ENCODE peak calls at places on chromosome 2, in eight cellular contexts. One of them, this sample, is unnamed.

GRCh38 chr2:182866095-182866460 is 359 bp downstream of the FRZB start:
- DNase-seq in activated T-helper 1 cell treated with Interleukin-2 at 50 U/mL for 16 hours: no peak
- DNase-seq in psoas muscle: peak
- DNase-seq in IMR-90: no peak
- DNase-seq in posterior vena cava: no peak
- DNase-seq in activated CD8-positive, alpha-beta memory T cell treated with anti-CD3 and anti-CD28 coated beads for 24 hours: no peak
- DNase-seq in endodermal cell: peak
- DNase-seq in neural crest cell: peak
- DNase-seq in this sample: peak

GRCh38 chr2:47208852-47209606 is 53.9 kb upstream of the STPG4 start:
- DNase-seq in activated T-helper 1 cell treated with Interleukin-2 at 50 U/mL for 16 hours: no peak
- DNase-seq in psoas muscle: no peak
- DNase-seq in IMR-90: peak
- DNase-seq in posterior vena cava: no peak
- DNase-seq in activated CD8-positive, alpha-beta memory T cell treated with anti-CD3 and anti-CD28 coated beads for 24 hours: no peak
- DNase-seq in endodermal cell: no peak
- DNase-seq in neural crest cell: no peak
- DNase-seq in this sample: no peak

GRCh38 chr2:153823880-153824279 is 47.8 kb upstream of the GALNT13 start:
- DNase-seq in activated T-helper 1 cell treated with Interleukin-2 at 50 U/mL for 16 hours: no peak
- DNase-seq in psoas muscle: no peak
- DNase-seq in IMR-90: no peak
- DNase-seq in posterior vena cava: no peak
- DNase-seq in activated CD8-positive, alpha-beta memory T cell treated with anti-CD3 and anti-CD28 coated beads for 24 hours: no peak
- DNase-seq in endodermal cell: no peak
- DNase-seq in neural crest cell: no peak
- DNase-seq in this sample: no peak

GRCh38 chr2:205929445-205930027 is 156.4 kb downstream of the INO80D start:
- DNase-seq in activated T-helper 1 cell treated with Interleukin-2 at 50 U/mL for 16 hours: no peak
- DNase-seq in psoas muscle: no peak
- DNase-seq in IMR-90: no peak
- DNase-seq in posterior vena cava: no peak
- DNase-seq in activated CD8-positive, alpha-beta memory T cell treated with anti-CD3 and anti-CD28 coated beads for 24 hours: no peak
- DNase-seq in endodermal cell: no peak
- DNase-seq in neural crest cell: no peak
- DNase-seq in this sample: no peak

GRCh38 chr2:208384637-208385036 is 22.0 kb upstream of the PTH2R start:
- DNase-seq in activated T-helper 1 cell treated with Interleukin-2 at 50 U/mL for 16 hours: no peak
- DNase-seq in psoas muscle: no peak
- DNase-seq in IMR-90: no peak
- DNase-seq in posterior vena cava: no peak
- DNase-seq in activated CD8-positive, alpha-beta memory T cell treated with anti-CD3 and anti-CD28 coated beads for 24 hours: no peak
- DNase-seq in endodermal cell: no peak
- DNase-seq in neural crest cell: no peak
- DNase-seq in this sample: no peak

GRCh38 chr2:65071499-65072180 is 15.4 kb downstream of the CEP68 start:
- DNase-seq in activated T-helper 1 cell treated with Interleukin-2 at 50 U/mL for 16 hours: no peak
- DNase-seq in psoas muscle: no peak
- DNase-seq in IMR-90: no peak
- DNase-seq in posterior vena cava: no peak
- DNase-seq in activated CD8-positive, alpha-beta memory T cell treated with anti-CD3 and anti-CD28 coated beads for 24 hours: no peak
- DNase-seq in endodermal cell: peak
- DNase-seq in neural crest cell: no peak
- DNase-seq in this sample: no peak

GRCh38 chr2:100869146-100869545 is 49.2 kb downstream of the NPAS2 start:
- DNase-seq in activated T-helper 1 cell treated with Interleukin-2 at 50 U/mL for 16 hours: no peak
- DNase-seq in psoas muscle: no peak
- DNase-seq in IMR-90: no peak
- DNase-seq in posterior vena cava: no peak
- DNase-seq in activated CD8-positive, alpha-beta memory T cell treated with anti-CD3 and anti-CD28 coated beads for 24 hours: no peak
- DNase-seq in endodermal cell: no peak
- DNase-seq in neural crest cell: no peak
- DNase-seq in this sample: no peak

GRCh38 chr2:235262750-235263149 is 231.1 kb upstream of the AGAP1 start:
- DNase-seq in activated T-helper 1 cell treated with Interleukin-2 at 50 U/mL for 16 hours: no peak
- DNase-seq in psoas muscle: no peak
- DNase-seq in IMR-90: no peak
- DNase-seq in posterior vena cava: no peak
- DNase-seq in activated CD8-positive, alpha-beta memory T cell treated with anti-CD3 and anti-CD28 coated beads for 24 hours: no peak
- DNase-seq in endodermal cell: no peak
- DNase-seq in neural crest cell: no peak
- DNase-seq in this sample: no peak

GRCh38 chr2:63023444-63023843 is 27.2 kb upstream of the OTX1 start:
- DNase-seq in activated T-helper 1 cell treated with Interleukin-2 at 50 U/mL for 16 hours: no peak
- DNase-seq in psoas muscle: no peak
- DNase-seq in IMR-90: peak
- DNase-seq in posterior vena cava: no peak
- DNase-seq in activated CD8-positive, alpha-beta memory T cell treated with anti-CD3 and anti-CD28 coated beads for 24 hours: no peak
- DNase-seq in endodermal cell: peak
- DNase-seq in neural crest cell: no peak
- DNase-seq in this sample: no peak

GRCh38 chr2:152815634-152816257 is 97.3 kb downstream of the ARL6IP6 start:
- DNase-seq in activated T-helper 1 cell treated with Interleukin-2 at 50 U/mL for 16 hours: no peak
- DNase-seq in psoas muscle: no peak
- DNase-seq in IMR-90: no peak
- DNase-seq in posterior vena cava: no peak
- DNase-seq in activated CD8-positive, alpha-beta memory T cell treated with anti-CD3 and anti-CD28 coated beads for 24 hours: no peak
- DNase-seq in endodermal cell: no peak
- DNase-seq in neural crest cell: no peak
- DNase-seq in this sample: no peak

GRCh38 chr2:169507698-169508097 is 1.8 kb upstream of the KLHL41 start:
- DNase-seq in activated T-helper 1 cell treated with Interleukin-2 at 50 U/mL for 16 hours: no peak
- DNase-seq in psoas muscle: no peak
- DNase-seq in IMR-90: peak
- DNase-seq in posterior vena cava: no peak
- DNase-seq in activated CD8-positive, alpha-beta memory T cell treated with anti-CD3 and anti-CD28 coated beads for 24 hours: no peak
- DNase-seq in endodermal cell: no peak
- DNase-seq in neural crest cell: no peak
- DNase-seq in this sample: no peak

GRCh38 chr2:239276813-239277193 is 124.0 kb downstream of the HDAC4 start:
- DNase-seq in activated T-helper 1 cell treated with Interleukin-2 at 50 U/mL for 16 hours: no peak
- DNase-seq in psoas muscle: no peak
- DNase-seq in IMR-90: no peak
- DNase-seq in posterior vena cava: no peak
- DNase-seq in activated CD8-positive, alpha-beta memory T cell treated with anti-CD3 and anti-CD28 coated beads for 24 hours: no peak
- DNase-seq in endodermal cell: peak
- DNase-seq in neural crest cell: no peak
- DNase-seq in this sample: no peak

GRCh38 chr2:215900865-215901264 is 112.5 kb downstream of the MREG start:
- DNase-seq in activated T-helper 1 cell treated with Interleukin-2 at 50 U/mL for 16 hours: no peak
- DNase-seq in psoas muscle: no peak
- DNase-seq in IMR-90: no peak
- DNase-seq in posterior vena cava: no peak
- DNase-seq in activated CD8-positive, alpha-beta memory T cell treated with anti-CD3 and anti-CD28 coated beads for 24 hours: no peak
- DNase-seq in endodermal cell: no peak
- DNase-seq in neural crest cell: no peak
- DNase-seq in this sample: no peak

GRCh38 chr2:29304399-29304798 is 189.2 kb downstream of the CLIP4 start:
- DNase-seq in activated T-helper 1 cell treated with Interleukin-2 at 50 U/mL for 16 hours: no peak
- DNase-seq in psoas muscle: no peak
- DNase-seq in IMR-90: no peak
- DNase-seq in posterior vena cava: no peak
- DNase-seq in activated CD8-positive, alpha-beta memory T cell treated with anti-CD3 and anti-CD28 coated beads for 24 hours: no peak
- DNase-seq in endodermal cell: no peak
- DNase-seq in neural crest cell: no peak
- DNase-seq in this sample: no peak

GRCh38 chr2:64652231-64653173 is 1.2 kb downstream of the SERTAD2 start:
- DNase-seq in activated T-helper 1 cell treated with Interleukin-2 at 50 U/mL for 16 hours: no peak
- DNase-seq in psoas muscle: peak
- DNase-seq in IMR-90: peak
- DNase-seq in posterior vena cava: no peak
- DNase-seq in activated CD8-positive, alpha-beta memory T cell treated with anti-CD3 and anti-CD28 coated beads for 24 hours: no peak
- DNase-seq in endodermal cell: peak
- DNase-seq in neural crest cell: no peak
- DNase-seq in this sample: peak